ENCODE peak calls at places on chromosomes 6 and 20, in ten cellular contexts. One of them, this sample, is unnamed.

GRCh38 chr6:137949686-137950390 is 82.8 kb downstream of the TNFAIP3 start:
- DNase-seq in stomach: no peak
- DNase-seq in spleen: no peak
- DNase-seq in right atrium auricular region: no peak
- DNase-seq in CD4-positive, alpha-beta T cell: no peak
- DNase-seq in heart right ventricle: no peak
- DNase-seq in breast epithelium: no peak
- DNase-seq in right lobe of liver: no peak
- DNase-seq in lung: no peak
- DNase-seq in fibroblast of lung: no peak
- DNase-seq in this sample: no peak

GRCh38 chr6:21601932-21602390 is 8.4 kb downstream of the SOX4 start:
- DNase-seq in stomach: no peak
- DNase-seq in spleen: no peak
- DNase-seq in right atrium auricular region: no peak
- DNase-seq in CD4-positive, alpha-beta T cell: no peak
- DNase-seq in heart right ventricle: no peak
- DNase-seq in breast epithelium: no peak
- DNase-seq in right lobe of liver: no peak
- DNase-seq in lung: no peak
- DNase-seq in fibroblast of lung: no peak
- DNase-seq in this sample: no peak

GRCh38 chr6:130513770-130514169 is 148.0 kb downstream of the TMEM200A start:
- DNase-seq in stomach: no peak
- DNase-seq in spleen: no peak
- DNase-seq in right atrium auricular region: no peak
- DNase-seq in CD4-positive, alpha-beta T cell: peak; percentile 7
- DNase-seq in heart right ventricle: no peak
- DNase-seq in breast epithelium: no peak
- DNase-seq in right lobe of liver: no peak
- DNase-seq in lung: no peak
- DNase-seq in fibroblast of lung: peak; percentile 41
- DNase-seq in this sample: no peak

GRCh38 chr6:113830140-113830539 is 27.0 kb upstream of the MARCKS start:
- DNase-seq in stomach: no peak
- DNase-seq in spleen: no peak
- DNase-seq in right atrium auricular region: no peak
- DNase-seq in CD4-positive, alpha-beta T cell: no peak
- DNase-seq in heart right ventricle: no peak
- DNase-seq in breast epithelium: no peak
- DNase-seq in right lobe of liver: no peak
- DNase-seq in lung: no peak
- DNase-seq in fibroblast of lung: no peak
- DNase-seq in this sample: no peak

GRCh38 chr6:53566755-53567154 is 21.9 kb upstream of the GCLC start:
- DNase-seq in stomach: no peak
- DNase-seq in spleen: no peak
- DNase-seq in right atrium auricular region: no peak
- DNase-seq in CD4-positive, alpha-beta T cell: no peak
- DNase-seq in heart right ventricle: no peak
- DNase-seq in breast epithelium: no peak
- DNase-seq in right lobe of liver: no peak
- DNase-seq in lung: no peak
- DNase-seq in fibroblast of lung: no peak
- DNase-seq in this sample: no peak

GRCh38 chr6:22001336-22002027 is 295.4 kb downstream of the PRL start:
- DNase-seq in stomach: no peak
- DNase-seq in spleen: no peak
- DNase-seq in right atrium auricular region: no peak
- DNase-seq in CD4-positive, alpha-beta T cell: no peak
- DNase-seq in heart right ventricle: no peak
- DNase-seq in breast epithelium: no peak
- DNase-seq in right lobe of liver: no peak
- DNase-seq in lung: no peak
- DNase-seq in fibroblast of lung: no peak
- DNase-seq in this sample: no peak

GRCh38 chr20:12970372-12970821 is 38.4 kb upstream of the SPTLC3 start:
- DNase-seq in stomach: no peak
- DNase-seq in spleen: no peak
- DNase-seq in right atrium auricular region: no peak
- DNase-seq in CD4-positive, alpha-beta T cell: no peak
- DNase-seq in heart right ventricle: no peak
- DNase-seq in breast epithelium: no peak
- DNase-seq in right lobe of liver: no peak
- DNase-seq in lung: no peak
- DNase-seq in fibroblast of lung: peak; percentile 74
- DNase-seq in this sample: no peak

GRCh38 chr6:109202409-109203264 is 107.3 kb downstream of the CEP57L1 start:
- DNase-seq in stomach: no peak
- DNase-seq in spleen: no peak
- DNase-seq in right atrium auricular region: no peak
- DNase-seq in CD4-positive, alpha-beta T cell: no peak
- DNase-seq in heart right ventricle: no peak
- DNase-seq in breast epithelium: no peak
- DNase-seq in right lobe of liver: no peak
- DNase-seq in lung: no peak
- DNase-seq in fibroblast of lung: no peak
- DNase-seq in this sample: no peak

GRCh38 chr20:39553120-39553519 is 591.0 kb downstream of the DHX35 start:
- DNase-seq in stomach: no peak
- DNase-seq in spleen: no peak
- DNase-seq in right atrium auricular region: no peak
- DNase-seq in CD4-positive, alpha-beta T cell: no peak
- DNase-seq in heart right ventricle: no peak
- DNase-seq in breast epithelium: no peak
- DNase-seq in right lobe of liver: no peak
- DNase-seq in lung: no peak
- DNase-seq in fibroblast of lung: no peak
- DNase-seq in this sample: no peak

GRCh38 chr20:62409935-62410741 is 3.1 kb upstream of the CABLES2 start:
- DNase-seq in stomach: peak; percentile 83
- DNase-seq in spleen: no peak
- DNase-seq in right atrium auricular region: no peak
- DNase-seq in CD4-positive, alpha-beta T cell: no peak
- DNase-seq in heart right ventricle: peak; percentile 60
- DNase-seq in breast epithelium: peak; percentile 80
- DNase-seq in right lobe of liver: no peak
- DNase-seq in lung: peak; percentile 70
- DNase-seq in fibroblast of lung: peak; percentile 9
- DNase-seq in this sample: no peak
- TF ChIP-seq CTCF in stomach: no peak
- TF ChIP-seq CTCF in spleen: no peak
- TF ChIP-seq CTCF in right atrium auricular region: peak; percentile 36
- TF ChIP-seq CTCF in CD4-positive, alpha-beta T cell: peak; percentile 28
- TF ChIP-seq CTCF in heart right ventricle: peak; percentile 55
- TF ChIP-seq CTCF in breast epithelium: peak; percentile 23
- TF ChIP-seq CTCF in right lobe of liver: peak; percentile 40
- TF ChIP-seq CTCF in lung: no peak
- TF ChIP-seq CTCF in fibroblast of lung: peak; percentile 42
- TF ChIP-seq CTCF in this sample: peak; percentile 48

GRCh38 chr6:155709262-155709661 is 253.6 kb upstream of the NOX3 start:
- DNase-seq in stomach: no peak
- DNase-seq in spleen: no peak
- DNase-seq in right atrium auricular region: no peak
- DNase-seq in CD4-positive, alpha-beta T cell: no peak
- DNase-seq in heart right ventricle: no peak
- DNase-seq in breast epithelium: no peak
- DNase-seq in right lobe of liver: no peak
- DNase-seq in lung: no peak
- DNase-seq in fibroblast of lung: no peak
- DNase-seq in this sample: no peak

GRCh38 chr6:155708100-155708499 is 252.5 kb upstream of the NOX3 start:
- DNase-seq in stomach: no peak
- DNase-seq in spleen: no peak
- DNase-seq in right atrium auricular region: no peak
- DNase-seq in CD4-positive, alpha-beta T cell: no peak
- DNase-seq in heart right ventricle: no peak
- DNase-seq in breast epithelium: no peak
- DNase-seq in right lobe of liver: no peak
- DNase-seq in lung: no peak
- DNase-seq in fibroblast of lung: no peak
- DNase-seq in this sample: no peak

GRCh38 chr6:155706806-155707205 is 251.2 kb upstream of the NOX3 start:
- DNase-seq in stomach: no peak
- DNase-seq in spleen: no peak
- DNase-seq in right atrium auricular region: no peak
- DNase-seq in CD4-positive, alpha-beta T cell: no peak
- DNase-seq in heart right ventricle: no peak
- DNase-seq in breast epithelium: no peak
- DNase-seq in right lobe of liver: no peak
- DNase-seq in lung: no peak
- DNase-seq in fibroblast of lung: no peak
- DNase-seq in this sample: no peak

GRCh38 chr6:155710704-155711103 is 255.1 kb upstream of the NOX3 start:
- DNase-seq in stomach: no peak
- DNase-seq in spleen: no peak
- DNase-seq in right atrium auricular region: no peak
- DNase-seq in CD4-positive, alpha-beta T cell: no peak
- DNase-seq in heart right ventricle: no peak
- DNase-seq in breast epithelium: no peak
- DNase-seq in right lobe of liver: no peak
- DNase-seq in lung: no peak
- DNase-seq in fibroblast of lung: no peak
- DNase-seq in this sample: no peak

DNA sequence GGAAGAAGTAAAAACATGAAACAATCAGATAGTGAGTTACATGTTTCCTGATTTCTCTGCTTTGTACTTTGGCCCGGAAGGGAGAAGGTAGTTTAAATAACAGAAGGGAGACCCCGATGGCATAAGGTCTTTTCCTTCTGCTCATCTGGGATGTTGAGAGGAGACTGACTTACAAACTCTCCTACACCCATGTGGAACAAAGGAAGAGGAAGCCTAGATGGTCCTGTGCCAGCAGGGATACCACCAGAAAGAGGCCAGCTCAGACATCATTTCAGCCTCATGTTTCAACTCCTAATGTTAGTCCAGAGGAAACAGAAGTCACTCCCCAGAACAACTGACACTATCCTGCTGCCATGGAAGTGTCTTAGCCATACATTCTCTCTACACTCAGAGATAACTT is 250.7 kb upstream of the NOX3 start:
- DNase-seq in stomach: no peak
- DNase-seq in spleen: no peak
- DNase-seq in right atrium auricular region: no peak
- DNase-seq in CD4-positive, alpha-beta T cell: no peak
- DNase-seq in heart right ventricle: no peak
- DNase-seq in breast epithelium: no peak
- DNase-seq in right lobe of liver: no peak
- DNase-seq in lung: no peak
- DNase-seq in fibroblast of lung: no peak
- DNase-seq in this sample: no peak
- H3K27me3 ChIP-seq in stomach: no peaks in the 10 kb centered on the region
- H3K27me3 ChIP-seq in spleen: no peaks in the 10 kb centered on the region
- H3K27me3 ChIP-seq in right atrium auricular region: no peaks in the 10 kb centered on the region
- H3K27me3 ChIP-seq in CD4-positive, alpha-beta T cell: no peaks in the 10 kb centered on the region
- H3K27me3 ChIP-seq in heart right ventricle: no peaks in the 10 kb centered on the region
- H3K27me3 ChIP-seq in breast epithelium: no peaks in the 10 kb centered on the region
- H3K27me3 ChIP-seq in right lobe of liver: no peaks in the 10 kb centered on the region
- H3K27me3 ChIP-seq in lung: no peaks in the 10 kb centered on the region
- H3K27me3 ChIP-seq in fibroblast of lung: no peaks in the 10 kb centered on the region
- H3K27me3 ChIP-seq in this sample: no peaks in the 10 kb centered on the region

DNA sequence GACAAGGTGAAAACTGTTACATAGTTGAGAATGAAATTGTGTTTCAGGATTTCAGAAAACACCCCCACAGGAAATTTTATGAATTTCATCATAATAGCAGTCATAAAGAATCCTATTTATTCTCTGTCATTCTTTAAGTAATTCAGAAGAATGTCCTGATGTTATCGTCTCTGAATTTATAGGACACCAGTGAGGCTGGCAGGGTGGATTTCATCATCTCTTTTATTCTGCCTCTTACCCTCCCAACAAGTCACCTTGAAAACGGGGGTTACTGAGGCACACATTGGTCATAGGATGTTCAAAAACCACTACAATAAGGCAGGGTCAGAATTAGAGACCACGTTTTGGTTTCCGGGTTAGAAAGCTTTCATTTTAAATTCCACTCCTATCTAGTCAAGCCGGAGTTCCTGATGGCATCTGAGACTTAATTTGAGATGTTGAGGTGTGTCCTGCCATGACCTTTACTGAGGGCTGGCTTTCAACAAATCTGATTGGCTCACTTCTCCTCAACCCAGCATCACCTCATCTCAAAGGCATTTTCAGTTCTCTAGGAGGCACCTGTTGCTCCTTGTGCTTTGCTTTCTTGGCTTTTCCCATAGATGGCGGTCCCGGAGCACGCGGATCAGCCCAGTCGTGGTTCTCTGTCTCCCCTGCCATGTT is 230.6 kb upstream of the SUPT3H start:
- DNase-seq in stomach: no peak
- DNase-seq in spleen: no peak
- DNase-seq in right atrium auricular region: no peak
- DNase-seq in CD4-positive, alpha-beta T cell: no peak
- DNase-seq in heart right ventricle: no peak
- DNase-seq in breast epithelium: no peak
- DNase-seq in right lobe of liver: no peak
- DNase-seq in lung: no peak
- DNase-seq in fibroblast of lung: no peak
- DNase-seq in this sample: no peak
- TF ChIP-seq CTCF in stomach: no peak
- TF ChIP-seq CTCF in spleen: no peak
- TF ChIP-seq CTCF in right atrium auricular region: no peak
- TF ChIP-seq CTCF in CD4-positive, alpha-beta T cell: no peak
- TF ChIP-seq CTCF in heart right ventricle: no peak
- TF ChIP-seq CTCF in breast epithelium: no peak
- TF ChIP-seq CTCF in right lobe of liver: no peak
- TF ChIP-seq CTCF in lung: no peak
- TF ChIP-seq CTCF in fibroblast of lung: no peak
- TF ChIP-seq CTCF in this sample: no peak

GRCh38 chr6:43949451-43950110 is 177.7 kb downstream of the MRPL14 start:
- DNase-seq in stomach: no peak
- DNase-seq in spleen: no peak
- DNase-seq in right atrium auricular region: no peak
- DNase-seq in CD4-positive, alpha-beta T cell: no peak
- DNase-seq in heart right ventricle: no peak
- DNase-seq in breast epithelium: no peak
- DNase-seq in right lobe of liver: no peak
- DNase-seq in lung: no peak
- DNase-seq in fibroblast of lung: no peak
- DNase-seq in this sample: no peak

GRCh38 chr6:43951063-43951755 is 176.0 kb downstream of the MRPL14 start:
- DNase-seq in stomach: peak; percentile 87
- DNase-seq in spleen: peak; percentile 24
- DNase-seq in right atrium auricular region: no peak
- DNase-seq in CD4-positive, alpha-beta T cell: no peak
- DNase-seq in heart right ventricle: peak; percentile 68
- DNase-seq in breast epithelium: no peak
- DNase-seq in right lobe of liver: peak; percentile 88
- DNase-seq in lung: peak; percentile 60
- DNase-seq in fibroblast of lung: peak; percentile 61
- DNase-seq in this sample: no peak

GRCh38 chr6:43950731-43951062 is 176.6 kb downstream of the MRPL14 start:
- DNase-seq in stomach: no peak
- DNase-seq in spleen: no peak
- DNase-seq in right atrium auricular region: no peak
- DNase-seq in CD4-positive, alpha-beta T cell: no peak
- DNase-seq in heart right ventricle: no peak
- DNase-seq in breast epithelium: no peak
- DNase-seq in right lobe of liver: no peak
- DNase-seq in lung: no peak
- DNase-seq in fibroblast of lung: no peak
- DNase-seq in this sample: no peak

GRCh38 chr6:43948527-43949450 is 178.5 kb downstream of the MRPL14 start:
- DNase-seq in stomach: no peak
- DNase-seq in spleen: no peak
- DNase-seq in right atrium auricular region: no peak
- DNase-seq in CD4-positive, alpha-beta T cell: no peak
- DNase-seq in heart right ventricle: no peak
- DNase-seq in breast epithelium: no peak
- DNase-seq in right lobe of liver: no peak
- DNase-seq in lung: no peak
- DNase-seq in fibroblast of lung: peak; percentile 32
- DNase-seq in this sample: no peak

GRCh38 chr6:43950206-43950605 is 177.0 kb downstream of the MRPL14 start:
- DNase-seq in stomach: no peak
- DNase-seq in spleen: peak; percentile 51
- DNase-seq in right atrium auricular region: no peak
- DNase-seq in CD4-positive, alpha-beta T cell: no peak
- DNase-seq in heart right ventricle: no peak
- DNase-seq in breast epithelium: no peak
- DNase-seq in right lobe of liver: no peak
- DNase-seq in lung: no peak
- DNase-seq in fibroblast of lung: no peak
- DNase-seq in this sample: no peak
- H3K27me3 ChIP-seq in stomach: peaks cover 12% of the 10 kb centered on the region
- H3K27me3 ChIP-seq in spleen: no peaks in the 10 kb centered on the region
- H3K27me3 ChIP-seq in right atrium auricular region: no peaks in the 10 kb centered on the region
- H3K27me3 ChIP-seq in CD4-positive, alpha-beta T cell: no peaks in the 10 kb centered on the region
- H3K27me3 ChIP-seq in heart right ventricle: no peaks in the 10 kb centered on the region
- H3K27me3 ChIP-seq in breast epithelium: no peaks in the 10 kb centered on the region
- H3K27me3 ChIP-seq in right lobe of liver: no peaks in the 10 kb centered on the region
- H3K27me3 ChIP-seq in lung: no peaks in the 10 kb centered on the region
- H3K27me3 ChIP-seq in fibroblast of lung: no peaks in the 10 kb centered on the region
- H3K27me3 ChIP-seq in this sample: no peaks in the 10 kb centered on the region